ENCODE peak calls at places on chromosomes 2 and 18, in ten cellular contexts. D, K, E, S, O, V, P, U, G and M are unnamed samples.

GRCh38 chr18:35616664-35617423 is 35.3 kb downstream of the GALNT1 start:
- DNase-seq in O (peak), E (peak), U (no peak), S (peak), V (peak), G (peak), P (no peak), D (peak), K (no peak), M (peak)

GRCh38 chr2:134778372-134778771 is 59.6 kb upstream of the TMEM163 start:
- DNase-seq in P (no peak), K (no peak), O (no peak), U (no peak), V (no peak), G (no peak), S (no peak), E (no peak), D (no peak), M (no peak)

GRCh38 chr2:148238561-148238960 is 217.7 kb downstream of the MBD5 start:
- DNase-seq in P (no peak), O (no peak), U (no peak), D (no peak), G (no peak), V (no peak), E (no peak), S (no peak), K (no peak), M (no peak)

GRCh38 chr2:144325086-144325485 is 194.8 kb downstream of the ZEB2 start:
- DNase-seq in K (no peak), P (no peak), O (no peak), U (no peak), G (no peak), E (no peak), S (no peak), D (no peak), V (no peak), M (no peak)

GRCh38 chr2:30732376-30732775 is 74.9 kb downstream of the CAPN13 start:
- DNase-seq in D (no peak), P (no peak), K (no peak), S (no peak), G (no peak), E (no peak), O (no peak), U (no peak), V (peak), M (no peak)

GRCh38 chr2:15359716-15360531 is 201.2 kb downstream of the NBAS start:
- DNase-seq in D (peak), S (no peak), G (peak), V (no peak), K (no peak), E (peak), O (no peak), U (no peak), P (no peak), M (no peak)

GRCh38 chr2:31197166-31197565 is 20.1 kb downstream of the CAPN14 start:
- DNase-seq in V (no peak), O (no peak), P (no peak), E (no peak), S (no peak), G (no peak), K (no peak), D (no peak), U (no peak), M (no peak)

GRCh38 chr2:112923237-112923966 is 12.4 kb downstream of the IL37 start:
- DNase-seq in O (no peak), S (no peak), V (no peak), E (no peak), D (no peak), K (no peak), P (no peak), U (no peak), G (no peak), M (no peak)

GRCh38 chr2:217248312-217248935 is 388.6 kb upstream of the TNP1 start:
- DNase-seq in K (peak), V (peak), E (no peak), G (no peak), P (peak), U (no peak), S (no peak), D (peak), O (peak), M (peak)

GRCh38 chr18:21267370-21267769 is 25.3 kb downstream of the GREB1L start:
- DNase-seq in G (no peak), E (no peak), D (no peak), U (no peak), P (no peak), O (no peak), V (no peak), S (no peak), K (no peak), M (no peak)

GRCh38 chr2:240429341-240429871 is 6.1 kb upstream of the GPC1 start:
- DNase-seq in P (no peak), K (no peak), E (no peak), O (peak), G (no peak), D (no peak), S (no peak), V (peak), U (no peak), M (peak)

GRCh38 chr2:85769236-85769986 is 15.6 kb downstream of the ATOH8 start:
- DNase-seq in V (no peak), D (no peak), G (no peak), P (no peak), K (no peak), U (no peak), S (peak), O (no peak), E (no peak), M (no peak)

GRCh38 chr2:160096414-160096813 is 34.0 kb upstream of the PLA2R1 start:
- DNase-seq in O (no peak), V (no peak), S (no peak), E (no peak), P (no peak), K (no peak), U (no peak), D (no peak), G (no peak), M (no peak)

GRCh38 chr2:142867161-142867560 is 10.3 kb upstream of the KYNU start:
- DNase-seq in U (no peak), G (no peak), O (no peak), V (no peak), E (no peak), D (no peak), S (no peak), K (no peak), P (no peak), M (no peak)

GRCh38 chr18:49521251-49521650 is 34.2 kb upstream of the C18orf32 start:
- DNase-seq in D (no peak), K (no peak), U (peak), O (no peak), E (no peak), V (no peak), S (no peak), G (no peak), P (no peak), M (no peak)

GRCh38 chr2:228600265-228600664 is 418.8 kb upstream of the SPHKAP start:
- DNase-seq in D (no peak), K (no peak), O (no peak), P (no peak), S (no peak), U (no peak), V (no peak), E (peak), G (peak), M (no peak)

GRCh38 chr18:76455015-76455676 is 39.9 kb downstream of the ZNF516 start:
- DNase-seq in P (no peak), O (no peak), D (no peak), S (no peak), G (no peak), V (no peak), K (no peak), U (no peak), E (no peak), M (no peak)

GRCh38 chr2:225416616-225417367 is 17.3 kb downstream of the NYAP2 start:
- DNase-seq in K (no peak), G (no peak), D (no peak), P (no peak), E (no peak), U (no peak), O (no peak), S (no peak), V (no peak), M (no peak)

GRCh38 chr18:24560511-24560981 is 100.1 kb downstream of the HRH4 start:
- DNase-seq in S (no peak), V (no peak), E (no peak), K (no peak), D (no peak), U (peak), G (no peak), P (no peak), O (peak), M (no peak)

GRCh38 chr18:832085-832681 is 20.1 kb upstream of the YES1 start:
- DNase-seq in O (peak), K (no peak), G (no peak), S (no peak), D (no peak), P (peak), V (no peak), E (no peak), U (peak), M (peak)

GRCh38 chr2:29850794-29851193 is 70.6 kb downstream of the ALK start:
- DNase-seq in U (no peak), P (no peak), G (no peak), O (no peak), V (no peak), S (no peak), K (no peak), D (no peak), E (no peak), M (no peak)

GRCh38 chr2:117961201-117961600 is 52.7 kb downstream of the CCDC93 start:
- DNase-seq in S (no peak), K (no peak), G (no peak), E (no peak), O (no peak), P (no peak), U (no peak), V (no peak), D (no peak), M (no peak)